ENCODE peak calls at places on chromosomes 7 and 10, in seven cellular contexts. X, C, L, O, T, Z and K are unnamed samples.

GRCh38 chr7:103594186-103594585 is 148.2 kb upstream of the SLC26A5 start:
- DNase-seq in X (peak), C (no peak), L (peak), O (no peak), T (no peak), Z (no peak), K (no peak)

GRCh38 chr10:104908581-104908980 is 267.5 kb downstream of the SORCS3 start:
- DNase-seq in X (no peak), C (no peak), L (no peak), O (no peak), T (no peak), Z (no peak), K (no peak)

GRCh38 chr7:98955992-98956391 is 77.7 kb downstream of the TRRAP start:
- DNase-seq in X (no peak), C (no peak), L (no peak), O (no peak), T (no peak), Z (no peak), K (no peak)

GRCh38 chr10:47036771-47037170 is 125.5 kb downstream of the PTPN20 start:
- DNase-seq in X (no peak), C (no peak), L (no peak), O (no peak), T (no peak), Z (no peak), K (no peak)

GRCh38 chr7:35991511-35992232 is 161.4 kb upstream of the EEPD1 start:
- DNase-seq in X (no peak), C (no peak), L (no peak), O (peak), T (no peak), Z (no peak), K (no peak)

GRCh38 chr10:5608608-5609270 is 57.7 kb downstream of the ASB13 start:
- DNase-seq in X (no peak), C (no peak), L (no peak), O (no peak), T (no peak), Z (no peak), K (no peak)

GRCh38 chr10:83373659-83374058 is 765.6 kb upstream of the GHITM start:
- DNase-seq in X (peak), C (peak), L (peak), O (peak), T (no peak), Z (no peak), K (no peak)

GRCh38 chr10:437698-438490 is 251.6 kb downstream of the DIP2C start:
- DNase-seq in X (no peak), C (no peak), L (no peak), O (no peak), T (no peak), Z (no peak), K (no peak)

GRCh38 chr10:72328045-72328828 is 26.5 kb downstream of the DNAJB12 start:
- DNase-seq in X (peak), C (peak), L (peak), O (peak), T (peak), Z (peak), K (no peak)

GRCh38 chr7:116259821-116260440 is 49.6 kb downstream of the TES start:
- DNase-seq in X (peak), C (peak), L (peak), O (no peak), T (no peak), Z (no peak), K (no peak)

GRCh38 chr7:71019703-71020102 is 112.2 kb upstream of the GALNT17 start:
- DNase-seq in X (no peak), C (no peak), L (no peak), O (peak), T (no peak), Z (no peak), K (no peak)

GRCh38 chr7:39453743-39454355 is 112.4 kb upstream of the YAE1 start:
- DNase-seq in X (peak), C (peak), L (peak), O (no peak), T (peak), Z (peak), K (peak)

GRCh38 chr10:79488303-79488702 is 24.0 kb upstream of the EIF5AL1 start:
- DNase-seq in X (peak), C (peak), L (peak), O (peak), T (peak), Z (no peak), K (peak)

GRCh38 chr10:109898666-109899577 is 24.4 kb downstream of the XPNPEP1 start:
- DNase-seq in X (no peak), C (no peak), L (peak), O (peak), T (no peak), Z (no peak), K (peak)

GRCh38 chr10:17227367-17228080 is 517 bp upstream of the VIM start:
- DNase-seq in X (no peak), C (peak), L (no peak), O (no peak), T (no peak), Z (no peak), K (no peak)

GRCh38 chr10:15381420-15381819 is 10.3 kb upstream of the FAM171A1 start:
- DNase-seq in X (no peak), C (no peak), L (no peak), O (no peak), T (no peak), Z (no peak), K (no peak)

GRCh38 chr7:6074612-6075380 is 43.6 kb downstream of the ANKRD61 start:
- DNase-seq in X (no peak), C (peak), L (no peak), O (no peak), T (no peak), Z (no peak), K (no peak)

GRCh38 chr10:101710793-101711192 is 15.8 kb upstream of the FBXW4 start:
- DNase-seq in X (no peak), C (no peak), L (no peak), O (no peak), T (no peak), Z (no peak), K (no peak)

GRCh38 chr10:92727550-92727949 is 37.8 kb downstream of the HHEX start:
- DNase-seq in X (no peak), C (peak), L (no peak), O (no peak), T (no peak), Z (no peak), K (no peak)

GRCh38 chr10:74231375-74231774 is 80.4 kb downstream of the ADK start:
- DNase-seq in X (peak), C (peak), L (peak), O (no peak), T (no peak), Z (no peak), K (peak)